ENCODE peak calls at places on chromosomes 6 and 20, in eight cellular contexts. One of them, this sample, is unnamed.
A peak's percentile ranks its signal among the peaks of the same experiment; 100 is the strongest.

GRCh38 chr20:62025394-62025793 is 40.3 kb downstream of the TAF4 start:
- DNase-seq in pancreas: no peak
- DNase-seq in H4: no peak
- DNase-seq in HS-27A: no peak
- DNase-seq in suprapubic skin: no peak
- DNase-seq in GM19239: no peak
- DNase-seq in ureter: no peak
- DNase-seq in AG08396: no peak
- DNase-seq in this sample: no peak

GRCh38 chr6:166143011-166143410 is 24.6 kb downstream of the TBXT start:
- DNase-seq in pancreas: no peak
- DNase-seq in H4: no peak
- DNase-seq in HS-27A: no peak
- DNase-seq in suprapubic skin: no peak
- DNase-seq in GM19239: no peak
- DNase-seq in ureter: no peak
- DNase-seq in AG08396: no peak
- DNase-seq in this sample: no peak

GRCh38 chr6:53794073-53794719 is 609 bp upstream of the LRRC1 start:
- DNase-seq in pancreas: peak; percentile 72
- DNase-seq in H4: peak; percentile 78
- DNase-seq in HS-27A: no peak
- DNase-seq in suprapubic skin: peak; percentile 71
- DNase-seq in GM19239: peak; percentile 27
- DNase-seq in ureter: peak; percentile 74
- DNase-seq in AG08396: peak; percentile 86
- DNase-seq in this sample: peak; percentile 79

GRCh38 chr6:170269873-170270541 is 20.9 kb downstream of the DLL1 start:
- DNase-seq in pancreas: no peak
- DNase-seq in H4: no peak
- DNase-seq in HS-27A: no peak
- DNase-seq in suprapubic skin: no peak
- DNase-seq in GM19239: no peak
- DNase-seq in ureter: no peak
- DNase-seq in AG08396: peak; percentile 63
- DNase-seq in this sample: no peak

GRCh38 chr6:6559994-6560393 is 28.5 kb upstream of the LY86 start:
- DNase-seq in pancreas: no peak
- DNase-seq in H4: no peak
- DNase-seq in HS-27A: no peak
- DNase-seq in suprapubic skin: no peak
- DNase-seq in GM19239: no peak
- DNase-seq in ureter: no peak
- DNase-seq in AG08396: no peak
- DNase-seq in this sample: no peak

GRCh38 chr6:143232849-143233248 is 172.2 kb downstream of the AIG1 start:
- DNase-seq in pancreas: no peak
- DNase-seq in H4: peak; percentile 9
- DNase-seq in HS-27A: no peak
- DNase-seq in suprapubic skin: no peak
- DNase-seq in GM19239: peak; percentile 19
- DNase-seq in ureter: no peak
- DNase-seq in AG08396: peak; percentile 39
- DNase-seq in this sample: no peak

GRCh38 chr6:55941713-55942112 is 66.3 kb upstream of the BMP5 start:
- DNase-seq in pancreas: no peak
- DNase-seq in H4: no peak
- DNase-seq in HS-27A: no peak
- DNase-seq in suprapubic skin: no peak
- DNase-seq in GM19239: no peak
- DNase-seq in ureter: no peak
- DNase-seq in AG08396: peak; percentile 11
- DNase-seq in this sample: no peak

GRCh38 chr6:5125152-5126006 is 40.2 kb downstream of the PPP1R3G start:
- DNase-seq in pancreas: no peak
- DNase-seq in H4: no peak
- DNase-seq in HS-27A: peak; percentile 62
- DNase-seq in suprapubic skin: no peak
- DNase-seq in GM19239: no peak
- DNase-seq in ureter: no peak
- DNase-seq in AG08396: peak; percentile 28
- DNase-seq in this sample: peak; percentile 23

GRCh38 chr6:24397631-24398030 is 5.1 kb upstream of the MRS2 start:
- DNase-seq in pancreas: no peak
- DNase-seq in H4: no peak
- DNase-seq in HS-27A: no peak
- DNase-seq in suprapubic skin: no peak
- DNase-seq in GM19239: no peak
- DNase-seq in ureter: no peak
- DNase-seq in AG08396: no peak
- DNase-seq in this sample: no peak

This sample was measured in SW480.